ENCODE peak calls at places on chromosomes 12 and 14, in eight cellular contexts. U is uterus, L is keratinocyte, Z is body of pancreas, C is psoas muscle, S is upper lobe of right lung, B is Peyer's patch, F is breast epithelium. P is an unnamed sample.

GRCh38 chr14:30385925-30386324 is 173.0 kb upstream of the G2E3 start:
- DNase-seq in U (no peak), L (no peak), Z (no peak), C (no peak), S (no peak), B (no peak), F (no peak), P (no peak)

GRCh38 chr14:56273151-56273550 is 154.9 kb downstream of the PELI2 start:
- DNase-seq in U (no peak), L (no peak), Z (no peak), C (peak; percentile 63), S (no peak), B (no peak), F (no peak), P (no peak)

GRCh38 chr14:85529803-85530574 is at the start of gene FLRT2:
- DNase-seq in U (peak; percentile 30), L (no peak), Z (peak; percentile 71), C (peak; percentile 77), S (peak; percentile 72), B (peak; percentile 52), F (no peak), P (peak; percentile 68)

GRCh38 chr14:30874999-30875787 is 834 bp downstream of the COCH start:
- DNase-seq in U (no peak), L (no peak), Z (peak; percentile 16), C (peak; percentile 52), S (no peak), B (peak; percentile 48), F (no peak), P (no peak)

GRCh38 chr14:32206552-32206951 is 3.5 kb upstream of the RNU6-8 start:
- DNase-seq in U (no peak), L (no peak), Z (no peak), C (no peak), S (no peak), B (no peak), F (no peak), P (no peak)

GRCh38 chr14:74135386-74135785 is 50.6 kb downstream of the LIN52 start:
- DNase-seq in U (no peak), L (no peak), Z (no peak), C (no peak), S (no peak), B (no peak), F (no peak), P (no peak)

GRCh38 chr12:122965356-122965755 is 907 bp downstream of the ABCB9 start:
- DNase-seq in U (no peak), L (no peak), Z (no peak), C (no peak), S (no peak), B (no peak), F (no peak), P (no peak)

GRCh38 chr14:51554339-51554920 is 97.3 kb upstream of the FRMD6 start:
- DNase-seq in U (no peak), L (no peak), Z (no peak), C (no peak), S (no peak), B (no peak), F (no peak), P (no peak)

GRCh38 chr12:52082988-52083637 is 3.6 kb downstream of the SMIM41 start:
- DNase-seq in U (no peak), L (no peak), Z (peak; percentile 44), C (peak; percentile 85), S (peak; percentile 80), B (no peak), F (peak; percentile 40), P (no peak)

GRCh38 chr12:132837693-132838463 is 9.2 kb upstream of the GOLGA3 start:
- DNase-seq in U (peak; percentile 32), L (no peak), Z (no peak), C (peak; percentile 67), S (no peak), B (no peak), F (no peak), P (no peak)

GRCh38 chr12:132834181-132834711 is 5.6 kb upstream of the GOLGA3 start:
- DNase-seq in U (no peak), L (no peak), Z (no peak), C (no peak), S (no peak), B (no peak), F (no peak), P (no peak)

GRCh38 chr12:132838464-132839080 is 9.9 kb upstream of the GOLGA3 start:
- DNase-seq in U (no peak), L (no peak), Z (no peak), C (no peak), S (no peak), B (no peak), F (no peak), P (no peak)

GRCh38 chr12:132835076-132835870 is 6.6 kb upstream of the GOLGA3 start:
- DNase-seq in U (no peak), L (no peak), Z (no peak), C (no peak), S (no peak), B (no peak), F (no peak), P (no peak)

DNA sequence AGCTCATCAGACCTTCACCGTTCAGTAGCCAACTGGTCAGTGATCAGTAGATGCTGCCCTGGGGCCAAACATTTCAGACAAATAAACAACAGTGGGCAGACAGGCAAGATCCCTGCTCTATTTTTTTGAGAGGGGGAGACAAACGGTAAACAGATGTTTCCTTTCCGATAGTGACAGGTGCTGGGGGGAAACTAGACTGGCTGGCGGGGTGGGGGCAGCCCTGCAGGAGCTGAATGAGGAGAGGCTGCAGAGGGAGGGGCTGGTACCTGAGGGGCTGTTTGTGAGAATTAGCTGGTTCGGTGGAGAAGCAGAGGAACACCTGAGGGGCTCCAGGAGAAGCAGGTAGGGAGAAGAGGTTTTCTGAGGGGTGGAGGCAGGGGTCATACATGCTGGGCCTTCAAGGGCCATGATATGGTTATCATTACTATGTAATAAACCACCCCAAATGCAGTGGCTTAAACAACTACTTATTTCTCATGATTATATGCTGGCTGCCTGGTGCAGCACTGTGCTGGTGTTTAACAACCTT is 8.2 kb upstream of the GOLGA3 start:
- DNase-seq in U (no peak), L (no peak), Z (no peak), C (no peak), S (no peak), B (no peak), F (no peak), P (no peak)
- H3K27ac ChIP-seq in U (no peak overlapping the region), L (no peak overlapping the region), Z (no peak overlapping the region), C (no peak overlapping the region), S (no peak overlapping the region), B (no peak overlapping the region), F (no peak overlapping the region), P (no peak overlapping the region)

DNA sequence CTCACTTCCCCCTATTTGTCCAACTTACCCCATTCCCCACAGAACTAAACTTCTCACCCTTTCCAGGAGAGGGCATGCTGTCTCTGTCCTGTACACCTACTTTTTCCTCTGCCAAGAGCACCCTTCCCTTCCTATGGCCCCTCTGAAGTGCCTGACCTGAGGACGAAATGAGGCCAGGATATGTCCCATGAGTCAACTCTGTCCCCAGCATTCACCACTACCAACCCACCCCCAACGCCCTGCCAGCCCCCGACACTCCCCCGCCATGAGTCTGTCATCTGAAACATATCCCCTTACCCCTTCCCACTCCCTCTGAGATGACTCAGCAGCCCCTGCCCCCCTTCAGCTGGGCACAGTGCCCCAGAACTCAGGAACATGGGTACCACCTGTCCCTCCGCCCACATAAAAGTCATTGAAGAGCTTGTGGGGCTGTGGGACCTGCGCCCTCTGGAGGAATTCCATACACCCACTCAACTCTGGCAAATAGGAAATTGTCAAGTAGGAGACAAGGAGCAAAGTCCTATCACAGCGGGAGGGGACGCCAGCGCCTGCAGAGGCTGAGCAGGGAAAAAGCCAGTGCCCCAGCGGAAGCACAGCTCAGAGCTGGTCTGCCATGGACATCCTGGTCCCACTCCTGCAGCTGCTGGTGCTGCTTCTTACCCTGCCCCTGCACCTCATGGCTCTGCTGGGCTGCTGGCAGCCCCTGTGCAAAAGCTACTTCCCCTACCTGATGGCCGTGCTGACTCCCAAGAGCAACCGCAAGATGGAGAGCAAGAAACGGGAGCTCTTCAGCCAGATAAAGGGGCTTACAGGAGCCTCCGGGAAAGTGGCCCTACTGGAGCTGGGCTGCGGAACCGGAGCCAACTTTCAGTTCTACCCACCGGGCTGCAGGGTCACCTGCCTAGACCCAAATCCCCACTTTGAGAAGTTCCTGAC is 26.3 kb downstream of the ITGA7 start:
- DNase-seq in U (no peak), L (no peak), Z (peak; percentile 82), C (peak; percentile 92), S (peak; percentile 84), B (peak; percentile 85), F (no peak), P (no peak)
- TF ChIP-seq CTCF in U (peak; percentile 12), L (peak; percentile 11), Z (peak; percentile 59), C (peak; percentile 38), S (peak; percentile 32), B (peak; percentile 29), F (no peak), P (peak; percentile 64)

GRCh38 chr14:70999117-70999516 is 91.9 kb downstream of the PCNX1 start:
- DNase-seq in U (no peak), L (no peak), Z (no peak), C (no peak), S (no peak), B (no peak), F (no peak), P (no peak)

GRCh38 chr14:71005076-71005475 is 97.8 kb downstream of the PCNX1 start:
- DNase-seq in U (no peak), L (no peak), Z (no peak), C (no peak), S (no peak), B (no peak), F (no peak), P (no peak)

GRCh38 chr14:71003156-71003555 is 95.9 kb downstream of the PCNX1 start:
- DNase-seq in U (no peak), L (no peak), Z (no peak), C (no peak), S (no peak), B (no peak), F (no peak), P (no peak)

GRCh38 chr14:71004481-71004880 is 97.2 kb downstream of the PCNX1 start:
- DNase-seq in U (no peak), L (no peak), Z (no peak), C (no peak), S (no peak), B (no peak), F (no peak), P (no peak)

GRCh38 chr14:71001742-71002141 is 94.5 kb downstream of the PCNX1 start:
- DNase-seq in U (no peak), L (no peak), Z (no peak), C (no peak), S (no peak), B (no peak), F (no peak), P (no peak)
- H3K4me1 ChIP-seq in U (no peaks in the 10 kb centered on the region), L (peaks cover 40% of the 10 kb centered on the region), Z (peaks cover 5% of the 10 kb centered on the region), C (no peaks in the 10 kb centered on the region), S (no peaks in the 10 kb centered on the region), B (no peaks in the 10 kb centered on the region), F (no peaks in the 10 kb centered on the region), P (peaks cover 30% of the 10 kb centered on the region)

GRCh38 chr14:69631509-69631908 is 20.1 kb downstream of the SUSD6 start:
- DNase-seq in U (no peak), L (no peak), Z (no peak), C (no peak), S (no peak), B (no peak), F (no peak), P (no peak)
- H3K27ac ChIP-seq in U (no peak overlapping the region), L (no peak overlapping the region), Z (no peak overlapping the region), C (no peak overlapping the region), S (no peak overlapping the region), B (no peak overlapping the region), F (peak overlapping the region; percentile 37), P (no peak overlapping the region)

DNA sequence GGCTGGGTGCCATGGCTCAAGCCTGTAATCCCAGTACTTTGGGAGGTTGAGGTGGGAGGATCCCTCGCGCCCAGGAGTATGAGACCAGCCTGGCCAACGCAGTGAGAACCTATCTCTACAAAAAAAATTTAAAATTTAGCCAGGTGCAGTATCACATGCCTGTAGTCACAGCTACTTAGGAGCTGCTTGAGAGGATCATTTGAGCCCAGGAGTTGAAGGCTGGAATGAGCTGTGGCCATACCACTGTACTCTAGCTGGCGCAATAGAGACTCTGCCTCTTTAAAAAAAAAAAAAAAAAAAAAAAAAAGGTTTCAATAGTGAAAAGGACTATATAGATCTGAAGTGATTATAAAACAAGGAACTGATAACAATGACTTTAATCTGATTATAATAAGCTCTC is 13.5 kb downstream of the PSMA3 start:
- DNase-seq in U (no peak), L (no peak), Z (no peak), C (no peak), S (no peak), B (no peak), F (no peak), P (no peak)
- TF ChIP-seq CTCF in U (no peak), L (no peak), Z (no peak), C (no peak), S (no peak), B (no peak), F (no peak), P (peak; percentile 8)